ENCODE peak calls at places on chromosomes 13 and 19, in six cellular contexts. O is cardiac muscle cell; A is T-helper 2 cell; N is activated T-cell treated with anti-CD3 and anti-CD28 coated beads, Interleukin-2, amount 50 U/mL, for 4 hours; T is CD4-positive, alpha-beta T cell; M is LoVo. Q is an unnamed sample.

GRCh38 chr19:18940791-18941627 is at the start of gene HOMER3:
- DNase-seq in O (peak), A (peak), N (peak), T (peak), M (peak), Q (peak)

GRCh38 chr13:52127378-52127777 is 1.5 kb downstream of the NEK5 start:
- DNase-seq in O (no peak), A (no peak), N (no peak), T (no peak), M (no peak), Q (no peak)

GRCh38 chr13:24071016-24071415 is 89.5 kb upstream of the SPATA13 start:
- DNase-seq in O (no peak), A (no peak), N (no peak), T (no peak), M (no peak), Q (no peak)

GRCh38 chr19:58217069-58217481 is 11.6 kb upstream of the ZNF544 start:
- DNase-seq in O (no peak), A (no peak), N (no peak), T (no peak), M (no peak), Q (no peak)

GRCh38 chr19:30374791-30375650 is 2.8 kb downstream of the ZNF536 start:
- DNase-seq in O (peak), A (no peak), N (no peak), T (no peak), M (no peak), Q (peak)

GRCh38 chr13:113791226-113791625 is 32.2 kb downstream of the TMEM255B start:
- DNase-seq in O (no peak), A (no peak), N (no peak), T (no peak), M (no peak), Q (no peak)

GRCh38 chr19:10194500-10195198 is at the start of gene DNMT1:
- DNase-seq in O (peak), A (peak), N (peak), T (peak), M (peak), Q (peak)

GRCh38 chr13:98155475-98156111 is 12.7 kb downstream of the FARP1 start:
- DNase-seq in O (no peak), A (no peak), N (no peak), T (no peak), M (no peak), Q (no peak)

GRCh38 chr13:31424130-31424729 is 224.5 kb downstream of the B3GLCT start:
- DNase-seq in O (peak), A (peak), N (peak), T (peak), M (peak), Q (peak)

GRCh38 chr19:42277821-42278809 is 9.1 kb downstream of the CIC start:
- DNase-seq in O (no peak), A (no peak), N (no peak), T (no peak), M (no peak), Q (no peak)

GRCh38 chr13:77518266-77518665 is 17.2 kb upstream of the SCEL start:
- DNase-seq in O (no peak), A (no peak), N (no peak), T (no peak), M (no peak), Q (no peak)

GRCh38 chr19:6911523-6911922 is 24.1 kb downstream of the ADGRE1 start:
- DNase-seq in O (no peak), A (no peak), N (no peak), T (no peak), M (no peak), Q (no peak)

GRCh38 chr13:110397445-110397844 is 90.4 kb downstream of the COL4A2 start:
- DNase-seq in O (no peak), A (no peak), N (no peak), T (no peak), M (no peak), Q (no peak)

GRCh38 chr19:51320258-51320657 is 8.8 kb downstream of the IGLON5 start:
- DNase-seq in O (no peak), A (no peak), N (no peak), T (no peak), M (no peak), Q (no peak)

GRCh38 chr19:45455707-45456499 is 11.9 kb upstream of the FOSB start:
- DNase-seq in O (peak), A (no peak), N (peak), T (peak), M (peak), Q (peak)